ENCODE peak calls at places on chromosomes 7 and 10, in four cellular contexts. F is dorsolateral prefrontal cortex, O is GM06990, H is D341Med. B is an unnamed sample.

GRCh38 chr10:102565793-102566192 is 62.0 kb downstream of the SUFU start:
- DNase-seq in F (no peak), H (no peak), O (no peak), B (no peak)

GRCh38 chr10:30671011-30671616 is 41.6 kb upstream of the LYZL2 start:
- DNase-seq in F (no peak), O (peak), H (peak), B (peak)

GRCh38 chr7:102273749-102274712 is 12.6 kb upstream of the SH2B2 start:
- DNase-seq in H (no peak), O (no peak), F (no peak), B (no peak)

GRCh38 chr7:47153076-47153475 is 428.8 kb downstream of the TNS3 start:
- DNase-seq in H (no peak), O (no peak), F (no peak), B (no peak)

GRCh38 chr10:51137741-51138529 is 63.6 kb downstream of the PRKG1 start:
- DNase-seq in O (no peak), F (no peak), H (no peak), B (no peak)

GRCh38 chr10:1151071-1152033 is 95.2 kb downstream of the WDR37 start:
- DNase-seq in F (no peak), O (no peak), H (no peak), B (no peak)

GRCh38 chr10:98340261-98340675 is 72.3 kb upstream of the LOXL4 start:
- DNase-seq in O (peak), F (no peak), H (no peak), B (no peak)

GRCh38 chr7:87003872-87004798 is 55.3 kb downstream of the ELAPOR2 start:
- DNase-seq in O (no peak), H (no peak), F (no peak), B (no peak)

GRCh38 chr7:157220916-157221569 is 82.3 kb downstream of the UBE3C start:
- DNase-seq in O (no peak), H (no peak), F (no peak), B (no peak)

GRCh38 chr7:8590791-8591190 is 157.4 kb downstream of the NXPH1 start:
- DNase-seq in O (no peak), H (no peak), F (no peak), B (no peak)

GRCh38 chr7:45921381-45921698 is 268 bp upstream of the IGFBP3 start:
- DNase-seq in O (no peak), F (no peak), H (no peak), B (no peak)

GRCh38 chr7:104956753-104957450 is 57.1 kb upstream of the KMT2E start:
- DNase-seq in O (peak), F (no peak), H (no peak), B (no peak)

GRCh38 chr10:46264737-46265368 is 21.9 kb upstream of the ANTXRL start:
- DNase-seq in F (no peak), O (no peak), H (no peak), B (peak)

GRCh38 chr7:55206235-55207029 is 158.7 kb upstream of the LANCL2 start:
- DNase-seq in F (no peak), O (no peak), H (no peak), B (no peak)

GRCh38 chr10:103057980-103058568 is 135.0 kb downstream of the NT5C2 start:
- DNase-seq in F (no peak), H (no peak), O (no peak), B (no peak)

GRCh38 chr10:47041401-47042198 is 130.4 kb downstream of the PTPN20 start:
- DNase-seq in F (no peak), H (no peak), O (no peak), B (no peak)

GRCh38 chr10:56178210-56178609 is 182.8 kb downstream of the ZWINT start:
- DNase-seq in F (no peak), O (no peak), H (no peak), B (no peak)

GRCh38 chr7:2641406-2642393 is 9.9 kb downstream of the TTYH3 start:
- DNase-seq in O (peak), F (peak), H (no peak), B (no peak)

GRCh38 chr10:30189254-30189583 is 129.8 kb upstream of the JCAD start:
- DNase-seq in O (no peak), F (no peak), H (no peak), B (no peak)

GRCh38 chr10:6842722-6843121 is 262.6 kb upstream of the PRKCQ start:
- DNase-seq in O (no peak), H (no peak), F (no peak), B (no peak)

GRCh38 chr10:33935350-33935749 is 600.9 kb upstream of the NRP1 start:
- DNase-seq in F (no peak), O (no peak), H (no peak), B (no peak)

GRCh38 chr7:55193245-55193644 is 171.9 kb upstream of the LANCL2 start:
- DNase-seq in O (no peak), H (no peak), F (no peak), B (no peak)

GRCh38 chr7:80533287-80533686 is 21.4 kb upstream of the GNAT3 start:
- DNase-seq in F (no peak), O (no peak), H (no peak), B (no peak)

GRCh38 chr7:99839560-99840011 is 11.8 kb downstream of the CYP3A43 start:
- DNase-seq in F (no peak), O (no peak), H (no peak), B (no peak)

GRCh38 chr7:98105942-98106544 is 619 bp upstream of the LMTK2 start:
- DNase-seq in O (no peak), F (no peak), H (no peak), B (no peak)

GRCh38 chr10:97179731-97180366 is 5.9 kb downstream of the SLIT1 start:
- DNase-seq in F (peak), H (peak), O (no peak), B (no peak)

GRCh38 chr7:51034531-51035264 is 252.0 kb upstream of the GRB10 start:
- DNase-seq in F (no peak), H (no peak), O (no peak), B (no peak)

GRCh38 chr7:92115821-92116220 is 18.5 kb downstream of the CYP51A1 start:
- DNase-seq in H (no peak), O (no peak), F (no peak), B (no peak)

GRCh38 chr10:102501201-102502028 is 1.1 kb downstream of the ACTR1A start:
- DNase-seq in F (no peak), H (no peak), O (no peak), B (no peak)

GRCh38 chr10:87593702-87594101 is 66.0 kb upstream of the PAPSS2 start:
- DNase-seq in O (no peak), H (no peak), F (no peak), B (no peak)

GRCh38 chr7:29812185-29812876 is 6.0 kb downstream of the WIPF3 start:
- DNase-seq in O (no peak), H (no peak), F (no peak), B (no peak)

GRCh38 chr10:77490915-77491314 is 146.7 kb downstream of the KCNMA1 start:
- DNase-seq in H (no peak), O (no peak), F (no peak), B (no peak)

GRCh38 chr10:7407368-7408002 is 3.3 kb downstream of the SFMBT2 start:
- DNase-seq in H (no peak), O (peak), F (no peak), B (no peak)

GRCh38 chr7:44150466-44150832 is 9.3 kb upstream of the MYL7 start:
- DNase-seq in H (no peak), O (peak), F (no peak), B (no peak)

GRCh38 chr10:69866688-69867461 is 65.2 kb downstream of the COL13A1 start:
- DNase-seq in F (no peak), O (no peak), H (no peak), B (no peak)

GRCh38 chr7:95772298-95772770 is at the start of gene DYNC1I1:
- DNase-seq in O (peak), F (peak), H (peak), B (peak)

GRCh38 chr7:16739863-16740622 is 13.5 kb upstream of the TSPAN13 start:
- DNase-seq in F (no peak), O (no peak), H (no peak), B (no peak)

GRCh38 chr7:101624246-101625000 is 4.7 kb downstream of the MYL10 start:
- DNase-seq in O (no peak), F (no peak), H (no peak), B (no peak)

GRCh38 chr10:55449981-55450380 is 649.0 kb upstream of the PCDH15 start:
- DNase-seq in H (no peak), O (no peak), F (no peak), B (no peak)

B was measured in type B pancreatic cell.